ENCODE peak calls at places on chromosomes 11 and 22, in seven cellular contexts. One of them, this sample, is unnamed.

GRCh38 chr22:40409613-40410113 is 39.3 kb downstream of the SGSM3 start:
- DNase-seq in osteocyte: peak; percentile 79
- DNase-seq in cardiac fibroblast: no peak
- DNase-seq in right lobe of liver: no peak
- DNase-seq in astrocyte of the spinal cord: no peak
- DNase-seq in coronary artery: no peak
- DNase-seq in progenitor cell of endocrine pancreas: no peak
- DNase-seq in this sample: no peak

GRCh38 chr11:132056689-132057088 is 686.3 kb downstream of the NTM start:
- DNase-seq in cardiac fibroblast: peak; percentile 79
- DNase-seq in right lobe of liver: no peak
- DNase-seq in coronary artery: no peak
- DNase-seq in astrocyte of the spinal cord: peak; percentile 74
- DNase-seq in progenitor cell of endocrine pancreas: no peak
- DNase-seq in osteocyte: no peak
- DNase-seq in this sample: no peak

GRCh38 chr11:2746401-2747230 is 46.8 kb upstream of the KCNQ1OT1 start:
- DNase-seq in right lobe of liver: peak; percentile 8
- DNase-seq in cardiac fibroblast: no peak
- DNase-seq in coronary artery: no peak
- DNase-seq in osteocyte: no peak
- DNase-seq in astrocyte of the spinal cord: no peak
- DNase-seq in progenitor cell of endocrine pancreas: no peak
- DNase-seq in this sample: no peak

GRCh38 chr11:119317592-119318239 is 786 bp upstream of the MCAM start:
- DNase-seq in coronary artery: no peak
- DNase-seq in astrocyte of the spinal cord: no peak
- DNase-seq in progenitor cell of endocrine pancreas: no peak
- DNase-seq in cardiac fibroblast: no peak
- DNase-seq in osteocyte: no peak
- DNase-seq in right lobe of liver: no peak
- DNase-seq in this sample: no peak

GRCh38 chr11:96863520-96863919 is 473.7 kb downstream of the JRKL start:
- DNase-seq in coronary artery: no peak
- DNase-seq in osteocyte: no peak
- DNase-seq in progenitor cell of endocrine pancreas: no peak
- DNase-seq in cardiac fibroblast: no peak
- DNase-seq in right lobe of liver: peak; percentile 84
- DNase-seq in astrocyte of the spinal cord: no peak
- DNase-seq in this sample: no peak

GRCh38 chr22:48889887-48890692 is 937.6 kb downstream of the BRD1 start:
- DNase-seq in astrocyte of the spinal cord: no peak
- DNase-seq in progenitor cell of endocrine pancreas: no peak
- DNase-seq in right lobe of liver: no peak
- DNase-seq in coronary artery: peak; percentile 68
- DNase-seq in osteocyte: peak; percentile 78
- DNase-seq in cardiac fibroblast: no peak
- DNase-seq in this sample: no peak

GRCh38 chr11:40302669-40303068 is 1156.8 kb downstream of the LRRC4C start:
- DNase-seq in progenitor cell of endocrine pancreas: no peak
- DNase-seq in coronary artery: no peak
- DNase-seq in right lobe of liver: no peak
- DNase-seq in cardiac fibroblast: peak; percentile 54
- DNase-seq in osteocyte: no peak
- DNase-seq in astrocyte of the spinal cord: peak; percentile 81
- DNase-seq in this sample: no peak

GRCh38 chr22:47089796-47090460 is 327.5 kb downstream of the TBC1D22A start:
- DNase-seq in right lobe of liver: no peak
- DNase-seq in osteocyte: peak; percentile 80
- DNase-seq in cardiac fibroblast: no peak
- DNase-seq in coronary artery: no peak
- DNase-seq in astrocyte of the spinal cord: no peak
- DNase-seq in progenitor cell of endocrine pancreas: no peak
- DNase-seq in this sample: no peak

GRCh38 chr11:122628691-122629555 is 26.6 kb upstream of the UBASH3B start:
- DNase-seq in cardiac fibroblast: peak; percentile 82
- DNase-seq in astrocyte of the spinal cord: peak; percentile 75
- DNase-seq in right lobe of liver: peak; percentile 61
- DNase-seq in osteocyte: peak; percentile 88
- DNase-seq in progenitor cell of endocrine pancreas: peak; percentile 53
- DNase-seq in coronary artery: no peak
- DNase-seq in this sample: peak; percentile 77

GRCh38 chr22:23079814-23080521 is 9.6 kb downstream of the GNAZ start:
- DNase-seq in coronary artery: no peak
- DNase-seq in osteocyte: no peak
- DNase-seq in progenitor cell of endocrine pancreas: no peak
- DNase-seq in astrocyte of the spinal cord: no peak
- DNase-seq in cardiac fibroblast: no peak
- DNase-seq in right lobe of liver: peak; percentile 48
- DNase-seq in this sample: no peak

GRCh38 chr11:2807801-2808241 is 77.8 kb downstream of the CDKN1C start:
- DNase-seq in cardiac fibroblast: no peak
- DNase-seq in progenitor cell of endocrine pancreas: peak; percentile 6
- DNase-seq in coronary artery: peak; percentile 56
- DNase-seq in osteocyte: peak; percentile 77
- DNase-seq in right lobe of liver: peak; percentile 19
- DNase-seq in astrocyte of the spinal cord: no peak
- DNase-seq in this sample: no peak

GRCh38 chr22:38734203-38735100 is 21.3 kb downstream of the SUN2 start:
- DNase-seq in osteocyte: no peak
- DNase-seq in coronary artery: no peak
- DNase-seq in progenitor cell of endocrine pancreas: no peak
- DNase-seq in astrocyte of the spinal cord: no peak
- DNase-seq in cardiac fibroblast: no peak
- DNase-seq in right lobe of liver: no peak
- DNase-seq in this sample: no peak

GRCh38 chr11:1388763-1389102 is 1.0 kb upstream of the BRSK2 start:
- DNase-seq in cardiac fibroblast: no peak
- DNase-seq in astrocyte of the spinal cord: no peak
- DNase-seq in osteocyte: no peak
- DNase-seq in coronary artery: no peak
- DNase-seq in right lobe of liver: no peak
- DNase-seq in progenitor cell of endocrine pancreas: no peak
- DNase-seq in this sample: no peak

GRCh38 chr11:1389932-1390587 is at the start of gene BRSK2:
- DNase-seq in astrocyte of the spinal cord: no peak
- DNase-seq in right lobe of liver: no peak
- DNase-seq in coronary artery: no peak
- DNase-seq in progenitor cell of endocrine pancreas: no peak
- DNase-seq in cardiac fibroblast: no peak
- DNase-seq in osteocyte: no peak
- DNase-seq in this sample: no peak

GRCh38 chr11:1390603-1391164 is 950 bp downstream of the BRSK2 start:
- DNase-seq in cardiac fibroblast: no peak
- DNase-seq in progenitor cell of endocrine pancreas: peak; percentile 58
- DNase-seq in astrocyte of the spinal cord: no peak
- DNase-seq in osteocyte: no peak
- DNase-seq in right lobe of liver: no peak
- DNase-seq in coronary artery: no peak
- DNase-seq in this sample: peak; percentile 50

GRCh38 chr11:1387961-1388762 is 1.6 kb upstream of the BRSK2 start:
- DNase-seq in astrocyte of the spinal cord: no peak
- DNase-seq in cardiac fibroblast: no peak
- DNase-seq in progenitor cell of endocrine pancreas: no peak
- DNase-seq in coronary artery: no peak
- DNase-seq in osteocyte: no peak
- DNase-seq in right lobe of liver: no peak
- DNase-seq in this sample: no peak

GRCh38 chr11:1389103-1389931 is 417 bp upstream of the BRSK2 start:
- DNase-seq in right lobe of liver: peak; percentile 96
- DNase-seq in cardiac fibroblast: peak; percentile 94
- DNase-seq in astrocyte of the spinal cord: peak; percentile 95
- DNase-seq in progenitor cell of endocrine pancreas: peak; percentile 97
- DNase-seq in coronary artery: peak; percentile 95
- DNase-seq in osteocyte: peak; percentile 100
- DNase-seq in this sample: peak; percentile 98
- TF ChIP-seq CTCF in right lobe of liver: peak; percentile 7
- TF ChIP-seq CTCF in cardiac fibroblast: no peak
- TF ChIP-seq CTCF in astrocyte of the spinal cord: no peak
- TF ChIP-seq CTCF in progenitor cell of endocrine pancreas: peak; percentile 20
- TF ChIP-seq CTCF in coronary artery: no peak
- TF ChIP-seq CTCF in osteocyte: no peak
- TF ChIP-seq CTCF in this sample: no peak

DNA sequence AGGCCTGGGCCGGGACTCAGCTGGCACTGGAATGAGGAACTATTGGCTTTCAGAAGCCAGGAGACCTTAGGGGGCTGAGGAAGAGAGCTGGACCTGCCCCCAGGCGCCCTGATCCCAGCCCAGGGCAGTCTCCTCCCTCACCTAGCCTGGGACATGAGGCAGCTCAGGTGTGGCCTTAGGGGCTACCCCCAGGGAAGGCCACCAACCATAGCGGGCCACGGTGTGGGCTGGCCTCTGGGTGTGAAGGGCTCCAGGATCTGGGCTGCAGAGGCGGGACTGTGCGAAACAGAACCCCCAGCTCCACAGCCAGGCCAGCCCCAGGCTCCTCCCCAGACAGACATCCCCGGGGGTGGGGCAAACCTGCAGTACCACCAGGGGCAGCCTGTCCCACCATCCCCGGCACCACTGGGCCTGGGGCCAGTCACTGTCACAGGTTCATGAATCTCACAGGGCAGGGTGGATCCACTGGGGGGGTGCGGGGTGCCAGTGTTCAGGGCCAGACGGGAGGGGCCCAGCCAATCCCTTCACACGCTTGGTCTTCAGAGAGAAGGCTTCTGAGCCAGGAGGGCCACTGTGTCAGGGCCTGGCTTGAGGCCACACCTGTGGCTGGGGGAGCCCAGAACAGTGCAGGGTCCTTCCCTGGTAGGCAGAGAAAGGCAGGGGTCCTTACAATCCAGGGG is 3.5 kb downstream of the PLXNB2 start:
- DNase-seq in coronary artery: no peak
- DNase-seq in osteocyte: no peak
- DNase-seq in cardiac fibroblast: no peak
- DNase-seq in progenitor cell of endocrine pancreas: no peak
- DNase-seq in astrocyte of the spinal cord: no peak
- DNase-seq in right lobe of liver: peak; percentile 82
- DNase-seq in this sample: no peak
- TF ChIP-seq CTCF in coronary artery: no peak
- TF ChIP-seq CTCF in osteocyte: peak; percentile 13
- TF ChIP-seq CTCF in cardiac fibroblast: peak; percentile 16
- TF ChIP-seq CTCF in progenitor cell of endocrine pancreas: no peak
- TF ChIP-seq CTCF in astrocyte of the spinal cord: no peak
- TF ChIP-seq CTCF in right lobe of liver: no peak
- TF ChIP-seq CTCF in this sample: no peak

GRCh38 chr11:124867700-124868099 is 2.5 kb downstream of the ROBO3 start:
- DNase-seq in coronary artery: peak; percentile 55
- DNase-seq in cardiac fibroblast: peak; percentile 51
- DNase-seq in osteocyte: no peak
- DNase-seq in astrocyte of the spinal cord: peak; percentile 33
- DNase-seq in progenitor cell of endocrine pancreas: no peak
- DNase-seq in right lobe of liver: no peak
- DNase-seq in this sample: no peak
- TF ChIP-seq CTCF in coronary artery: peak; percentile 30
- TF ChIP-seq CTCF in cardiac fibroblast: peak; percentile 55
- TF ChIP-seq CTCF in osteocyte: peak; percentile 64
- TF ChIP-seq CTCF in astrocyte of the spinal cord: peak; percentile 61
- TF ChIP-seq CTCF in progenitor cell of endocrine pancreas: peak; percentile 59
- TF ChIP-seq CTCF in right lobe of liver: peak; percentile 50
- TF ChIP-seq CTCF in this sample: peak; percentile 60

DNA sequence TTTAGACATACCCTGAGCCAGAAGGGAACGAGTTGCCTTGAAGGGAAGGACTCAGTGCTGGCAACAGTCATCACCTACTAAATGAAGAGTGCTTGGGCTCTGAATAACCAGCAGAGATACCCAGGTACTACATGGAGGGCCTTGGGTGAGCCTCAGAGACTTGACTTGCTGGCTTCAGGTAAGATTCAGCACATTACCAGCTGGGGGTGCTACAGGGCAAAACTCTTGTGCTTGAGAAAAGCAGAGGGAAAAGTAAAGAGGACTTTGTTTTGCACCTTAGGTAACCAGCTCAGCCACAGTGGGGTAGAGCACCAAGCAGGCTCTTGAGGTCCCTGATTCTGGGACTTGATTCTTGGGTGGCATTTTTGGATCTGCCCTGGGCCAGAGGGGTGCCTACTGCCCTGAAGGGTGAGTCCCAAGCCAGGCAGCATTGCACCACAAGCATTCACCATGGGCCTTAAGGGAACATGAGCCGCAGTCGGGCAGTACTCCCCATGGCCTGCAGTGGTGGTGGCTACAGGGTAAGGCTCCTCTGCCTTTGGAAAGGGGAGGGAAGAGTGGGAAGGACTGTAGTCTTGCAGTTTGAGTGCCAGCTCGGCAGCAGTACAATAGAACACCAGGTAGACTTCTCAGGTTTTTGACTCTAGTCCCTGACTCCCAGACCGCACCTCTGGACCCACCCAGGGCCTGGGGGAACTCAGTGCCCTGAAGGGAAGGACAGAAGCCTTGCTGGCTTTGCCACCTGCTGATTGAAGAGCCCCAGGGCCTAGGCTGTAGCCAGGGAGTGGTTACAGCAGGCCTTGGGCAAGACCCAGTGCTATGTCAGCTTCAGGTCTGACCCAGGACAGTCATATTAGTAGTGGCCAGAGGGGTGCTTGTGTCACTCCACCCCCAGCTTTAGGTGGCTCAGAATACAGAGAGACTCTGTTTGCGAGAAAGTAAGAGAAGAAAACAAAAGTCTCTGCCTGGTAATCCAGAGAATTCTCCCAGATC is 22.7 kb upstream of the PLEKHA7 start:
- DNase-seq in coronary artery: no peak
- DNase-seq in astrocyte of the spinal cord: no peak
- DNase-seq in cardiac fibroblast: no peak
- DNase-seq in progenitor cell of endocrine pancreas: no peak
- DNase-seq in right lobe of liver: no peak
- DNase-seq in osteocyte: no peak
- DNase-seq in this sample: no peak
- TF ChIP-seq CTCF in coronary artery: no peak
- TF ChIP-seq CTCF in astrocyte of the spinal cord: no peak
- TF ChIP-seq CTCF in cardiac fibroblast: no peak
- TF ChIP-seq CTCF in progenitor cell of endocrine pancreas: peak; percentile 39
- TF ChIP-seq CTCF in right lobe of liver: no peak
- TF ChIP-seq CTCF in osteocyte: no peak
- TF ChIP-seq CTCF in this sample: no peak

GRCh38 chr11:10451399-10452116 is 3.5 kb upstream of the AMPD3 start:
- DNase-seq in astrocyte of the spinal cord: no peak
- DNase-seq in progenitor cell of endocrine pancreas: no peak
- DNase-seq in osteocyte: no peak
- DNase-seq in right lobe of liver: no peak
- DNase-seq in coronary artery: no peak
- DNase-seq in cardiac fibroblast: no peak
- DNase-seq in this sample: no peak

GRCh38 chr11:10454506-10454901 is 560 bp upstream of the AMPD3 start:
- DNase-seq in coronary artery: no peak
- DNase-seq in osteocyte: no peak
- DNase-seq in cardiac fibroblast: no peak
- DNase-seq in right lobe of liver: no peak
- DNase-seq in astrocyte of the spinal cord: no peak
- DNase-seq in progenitor cell of endocrine pancreas: no peak
- DNase-seq in this sample: no peak

GRCh38 chr11:10453261-10453660 is 1.8 kb upstream of the AMPD3 start:
- DNase-seq in cardiac fibroblast: no peak
- DNase-seq in astrocyte of the spinal cord: no peak
- DNase-seq in osteocyte: no peak
- DNase-seq in progenitor cell of endocrine pancreas: no peak
- DNase-seq in right lobe of liver: no peak
- DNase-seq in coronary artery: no peak
- DNase-seq in this sample: no peak

GRCh38 chr11:10452211-10452767 is 2.8 kb upstream of the AMPD3 start:
- DNase-seq in osteocyte: no peak
- DNase-seq in coronary artery: no peak
- DNase-seq in astrocyte of the spinal cord: no peak
- DNase-seq in progenitor cell of endocrine pancreas: no peak
- DNase-seq in cardiac fibroblast: peak; percentile 17
- DNase-seq in right lobe of liver: no peak
- DNase-seq in this sample: no peak

GRCh38 chr11:10450451-10451398 is 4.3 kb upstream of the AMPD3 start:
- DNase-seq in right lobe of liver: peak; percentile 79
- DNase-seq in osteocyte: no peak
- DNase-seq in cardiac fibroblast: no peak
- DNase-seq in coronary artery: no peak
- DNase-seq in astrocyte of the spinal cord: peak; percentile 32
- DNase-seq in progenitor cell of endocrine pancreas: peak; percentile 75
- DNase-seq in this sample: peak; percentile 33
- TF ChIP-seq CTCF in right lobe of liver: peak; percentile 54
- TF ChIP-seq CTCF in osteocyte: peak; percentile 49
- TF ChIP-seq CTCF in cardiac fibroblast: peak; percentile 37
- TF ChIP-seq CTCF in coronary artery: no peak
- TF ChIP-seq CTCF in astrocyte of the spinal cord: peak; percentile 59
- TF ChIP-seq CTCF in progenitor cell of endocrine pancreas: peak; percentile 74
- TF ChIP-seq CTCF in this sample: peak; percentile 74

This sample was measured in neural crest cell.